ENCODE peak calls at places on chromosomes 4 and X, in five cellular contexts. E is tibial nerve, J is suprapubic skin, C is uterus, Z is upper lobe of left lung. R is an unnamed sample.
A peak's percentile ranks its signal among the peaks of the same experiment; 100 is the strongest.

GRCh38 chr4:128322986-128323385 is 35.4 kb upstream of the PGRMC2 start:
- DNase-seq in C (no peak), Z (no peak), J (no peak), E (no peak), R (no peak)

GRCh38 chr4:38319456-38320348 is 344.3 kb upstream of the KLF3 start:
- DNase-seq in Z (peak; percentile 88), C (peak; percentile 98), E (peak; percentile 100), J (peak; percentile 97), R (peak; percentile 97)

GRCh38 chr4:52876063-52876462 is 13.9 kb downstream of the RASL11B start:
- DNase-seq in E (no peak), Z (no peak), J (no peak), C (no peak), R (no peak)

GRCh38 chr4:7559316-7559715 is 124.6 kb upstream of the PSAPL1 start:
- DNase-seq in J (no peak), E (no peak), C (no peak), Z (no peak), R (no peak)

GRCh38 chr4:151673913-151674520 is 86.8 kb downstream of the GATB start:
- DNase-seq in E (no peak), J (no peak), Z (no peak), C (no peak), R (peak; percentile 34)

GRCh38 chrX:134948333-134949241 is 42.2 kb upstream of the SMIM10 start:
- DNase-seq in C (no peak), E (no peak), J (no peak), Z (no peak), R (no peak)

GRCh38 chr4:40046311-40046980 is 10.2 kb upstream of the N4BP2 start:
- DNase-seq in J (no peak), E (peak; percentile 47), Z (no peak), C (no peak), R (peak; percentile 67)

GRCh38 chr4:77621254-77621653 is 15.6 kb downstream of the CXCL13 start:
- DNase-seq in E (no peak), Z (no peak), C (no peak), J (no peak), R (no peak)

GRCh38 chr4:174613979-174614378 is 91.7 kb upstream of the HPGD start:
- DNase-seq in Z (no peak), C (no peak), E (no peak), J (no peak), R (no peak)

GRCh38 chr4:30269850-30270249 is 450.3 kb upstream of the PCDH7 start:
- DNase-seq in E (no peak), J (no peak), Z (no peak), C (no peak), R (no peak)

GRCh38 chr4:152109585-152110509 is 349.0 kb upstream of the GATB start:
- DNase-seq in Z (no peak), C (no peak), J (no peak), E (no peak), R (no peak)

GRCh38 chr4:3374011-3374645 is 67.6 kb upstream of the HGFAC start:
- DNase-seq in C (no peak), J (no peak), Z (peak; percentile 77), E (no peak), R (no peak)

GRCh38 chr4:1080961-1081688 is 32.2 kb downstream of the RNF212 start:
- DNase-seq in Z (no peak), J (peak; percentile 62), E (no peak), C (no peak), R (no peak)

GRCh38 chrX:65667503-65668355 is at the start of gene MSN:
- DNase-seq in J (peak; percentile 81), E (peak; percentile 55), Z (peak; percentile 96), C (peak; percentile 77), R (peak; percentile 64)

GRCh38 chrX:107450823-107451509 is 1.5 kb downstream of the FRMPD3 start:
- DNase-seq in E (no peak), J (no peak), Z (no peak), C (no peak), R (no peak)

GRCh38 chr4:189940178-189941004 is at the start of gene FRG1:
- DNase-seq in J (peak; percentile 96), Z (peak; percentile 99), C (peak; percentile 96), E (peak; percentile 91), R (peak; percentile 94)

GRCh38 chrX:133674726-133675470 is 259.6 kb upstream of the GPC4 start:
- DNase-seq in J (no peak), C (no peak), Z (no peak), E (no peak), R (peak; percentile 56)

GRCh38 chrX:19630776-19631707 is 115.7 kb upstream of the MAP3K15 start:
- DNase-seq in J (no peak), Z (no peak), C (no peak), E (no peak), R (no peak)

GRCh38 chr4:38177792-38178665 is 217.8 kb downstream of the PTTG2 start:
- DNase-seq in E (peak; percentile 55), J (peak; percentile 91), C (peak; percentile 72), Z (peak; percentile 90), R (peak; percentile 95)

GRCh38 chr4:64780664-64781063 is 371.4 kb upstream of the TECRL start:
- DNase-seq in E (no peak), C (no peak), J (no peak), Z (no peak), R (no peak)

DNA sequence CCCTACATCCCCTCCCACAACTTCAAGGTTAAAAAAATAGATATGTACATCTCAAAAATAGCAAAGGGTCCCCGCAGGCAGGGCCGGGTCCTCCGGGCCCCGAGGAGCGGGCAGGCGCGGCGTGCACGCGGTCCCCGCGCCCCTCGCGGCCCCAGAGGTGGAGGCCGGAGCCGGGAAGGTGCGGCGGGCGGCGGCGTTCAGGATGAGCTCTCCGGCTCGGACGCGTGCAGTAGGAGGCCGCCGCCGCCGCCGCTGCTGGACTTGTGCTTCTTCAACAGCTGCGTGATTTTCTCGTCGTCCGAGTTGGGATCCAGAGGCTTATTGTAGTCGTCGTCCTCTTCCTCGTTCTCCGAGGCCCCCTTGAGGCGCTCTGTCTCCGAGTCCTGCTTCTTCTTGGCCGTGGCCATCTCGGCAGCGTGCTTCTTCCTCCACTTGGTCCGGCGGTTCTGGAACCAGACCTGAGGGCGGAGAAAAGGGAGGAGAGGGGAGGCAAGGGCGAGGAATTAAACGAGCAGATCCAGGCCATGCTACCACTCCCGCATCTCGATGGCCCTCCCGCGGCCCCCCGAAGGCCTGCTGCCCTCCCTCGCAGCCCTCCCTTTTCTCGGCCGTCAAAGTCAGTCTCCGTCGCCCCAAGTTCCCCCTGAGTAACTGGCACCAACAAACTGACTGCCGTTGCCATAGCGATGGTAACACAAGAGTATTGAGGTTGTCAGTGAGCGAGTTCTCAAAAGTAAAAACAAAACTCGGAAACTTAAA is 5.8 kb downstream of the NKX6-1 start:
- DNase-seq in Z (peak; percentile 86), C (no peak), E (no peak), J (no peak), R (peak; percentile 57)
- TF ChIP-seq CTCF in Z (no peak), C (no peak), E (no peak), J (no peak), R (no peak)

GRCh38 chr4:73740353-73740778 is at the start of gene CXCL8:
- DNase-seq in Z (no peak), C (no peak), J (no peak), E (peak; percentile 64), R (peak; percentile 76)
- TF ChIP-seq POLR2A in Z (no peak), C (no peak), J (no peak), E (no peak), R (no peak)

GRCh38 chr4:25578431-25578830 is 77.2 kb upstream of the SLC34A2 start:
- DNase-seq in C (no peak), E (no peak), Z (no peak), J (no peak), R (no peak)
- H3K27me3 ChIP-seq in C (no peaks in the 10 kb centered on the region), E (no peaks in the 10 kb centered on the region), Z (no peaks in the 10 kb centered on the region), J (no peaks in the 10 kb centered on the region), R (no peaks in the 10 kb centered on the region)

GRCh38 chrX:25968920-25969319 is 169.2 kb upstream of the MAGEB18 start:
- DNase-seq in E (no peak), Z (no peak), C (no peak), J (no peak), R (peak; percentile 55)
- TF ChIP-seq CTCF in E (no peak), Z (no peak), C (no peak), J (no peak), R (peak; percentile 27)

GRCh38 chr4:109729563-109730293 is at the start of gene PLA2G12A:
- DNase-seq in J (peak; percentile 84), Z (peak; percentile 96), C (peak; percentile 63), E (peak; percentile 48), R (peak; percentile 97)
- TF ChIP-seq POLR2A in J (no peak), Z (peak; percentile 14), C (peak; percentile 74), E (peak; percentile 41), R (peak; percentile 72)

DNA sequence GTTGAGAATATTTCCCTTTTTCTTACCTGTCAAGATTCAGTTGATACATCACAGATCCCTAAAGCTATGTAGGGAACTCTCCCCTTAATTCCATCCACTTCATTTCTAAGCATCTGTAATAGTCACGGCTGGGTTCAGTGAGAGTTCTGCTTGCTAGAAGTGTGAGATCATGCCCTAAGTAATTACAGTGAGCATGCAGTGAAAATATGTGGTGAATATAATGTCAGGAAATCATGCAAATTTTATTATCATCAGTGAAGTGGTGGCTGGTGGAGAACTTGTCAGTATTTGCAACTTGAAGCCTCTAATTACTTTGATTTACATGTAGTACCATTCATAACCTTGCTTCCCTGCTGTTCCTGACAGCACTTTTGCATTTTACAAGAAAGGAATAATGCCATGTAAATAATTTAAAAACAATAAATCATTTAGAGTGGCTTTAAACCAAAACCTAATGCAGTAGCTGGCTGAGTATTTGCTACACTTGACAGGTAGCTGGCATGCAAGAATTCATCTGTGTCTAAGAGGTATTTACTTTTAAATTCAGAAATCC is 28.3 kb upstream of the CFAP299 start:
- DNase-seq in E (no peak), J (no peak), Z (no peak), C (no peak), R (no peak)
- H3K27me3 ChIP-seq in E (no peaks in the 10 kb centered on the region), J (peaks cover 41% of the 10 kb centered on the region), Z (no peaks in the 10 kb centered on the region), C (no peaks in the 10 kb centered on the region), R (no peaks in the 10 kb centered on the region)

DNA sequence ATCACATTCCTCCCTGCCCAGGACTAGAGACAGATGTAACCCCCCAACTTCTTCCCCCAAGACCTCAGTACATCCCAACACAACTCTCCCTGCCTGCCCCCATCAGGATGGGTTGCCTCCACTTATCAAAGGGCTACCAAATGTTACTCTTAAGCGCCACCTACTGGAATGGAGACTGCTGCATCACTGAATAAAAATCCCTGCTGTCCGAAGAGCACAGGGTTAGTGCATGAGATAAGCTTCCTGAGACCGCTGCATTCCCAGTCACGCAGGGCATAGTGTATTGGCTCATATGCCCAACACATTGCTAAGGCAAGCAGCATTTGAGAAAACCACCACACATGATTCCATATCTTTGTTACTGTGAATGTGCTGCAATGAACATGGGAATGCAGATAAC is 544.5 kb downstream of the PPP4R3C start:
- DNase-seq in Z (no peak), E (no peak), J (no peak), C (no peak), R (peak; percentile 2)
- TF ChIP-seq CTCF in Z (no peak), E (no peak), J (no peak), C (no peak), R (peak; percentile 44)